ENCODE peak calls at places on chromosomes 4 and X, in seven cellular contexts. F, M, P, D, Y, L and G are unnamed samples.

GRCh38 chrX:8044861-8045434 is 117.7 kb upstream of the PNPLA4 start:
- DNase-seq in F (no peak), M (no peak), P (peak), D (no peak), Y (no peak), L (peak), G (no peak)

GRCh38 chr4:98027827-98028226 is 115.4 kb downstream of the STPG2 start:
- DNase-seq in F (no peak), M (no peak), P (peak), D (no peak), Y (no peak), L (peak), G (no peak)

GRCh38 chr4:81214518-81215218 is 354 bp downstream of the PRKG2 start:
- DNase-seq in F (no peak), M (peak), P (peak), D (no peak), Y (peak), L (peak), G (no peak)

GRCh38 chrX:119655125-119655524 is 37.8 kb downstream of the SEPTIN6 start:
- DNase-seq in F (peak), M (no peak), P (peak), D (no peak), Y (no peak), L (peak), G (peak)

GRCh38 chr4:156595041-156595440 is 376.6 kb downstream of the PDGFC start:
- DNase-seq in F (no peak), M (no peak), P (no peak), D (no peak), Y (no peak), L (no peak), G (no peak)

GRCh38 chr4:119113033-119113655 is 22.5 kb upstream of the MYOZ2 start:
- DNase-seq in F (no peak), M (no peak), P (peak), D (no peak), Y (no peak), L (peak), G (no peak)

GRCh38 chr4:98838528-98838927 is 90.4 kb downstream of the EIF4E start:
- DNase-seq in F (no peak), M (no peak), P (no peak), D (no peak), Y (no peak), L (no peak), G (no peak)

GRCh38 chr4:665381-665750 is 8.7 kb downstream of the ATP5ME start:
- DNase-seq in F (no peak), M (no peak), P (no peak), D (no peak), Y (peak), L (no peak), G (no peak)

GRCh38 chr4:152591876-152592275 is 56.0 kb upstream of the FBXW7 start:
- DNase-seq in F (no peak), M (no peak), P (no peak), D (no peak), Y (no peak), L (no peak), G (no peak)

GRCh38 chr4:58113083-58113482 is 1002.9 kb upstream of the IGFBP7 start:
- DNase-seq in F (no peak), M (no peak), P (no peak), D (no peak), Y (no peak), L (no peak), G (no peak)

GRCh38 chr4:44221407-44221806 is 227.2 kb downstream of the KCTD8 start:
- DNase-seq in F (no peak), M (no peak), P (no peak), D (no peak), Y (no peak), L (no peak), G (no peak)

GRCh38 chr4:169236901-169237626 is 33.7 kb downstream of the SH3RF1 start:
- DNase-seq in F (no peak), M (no peak), P (peak), D (no peak), Y (no peak), L (no peak), G (no peak)

GRCh38 chr4:100742045-100742444 is 224.2 kb upstream of the EMCN start:
- DNase-seq in F (peak), M (no peak), P (peak), D (no peak), Y (no peak), L (peak), G (no peak)
- TF ChIP-seq CTCF in F (peak), M (no peak), P (peak), D (no peak), Y (peak), L (peak), G (peak)

DNA sequence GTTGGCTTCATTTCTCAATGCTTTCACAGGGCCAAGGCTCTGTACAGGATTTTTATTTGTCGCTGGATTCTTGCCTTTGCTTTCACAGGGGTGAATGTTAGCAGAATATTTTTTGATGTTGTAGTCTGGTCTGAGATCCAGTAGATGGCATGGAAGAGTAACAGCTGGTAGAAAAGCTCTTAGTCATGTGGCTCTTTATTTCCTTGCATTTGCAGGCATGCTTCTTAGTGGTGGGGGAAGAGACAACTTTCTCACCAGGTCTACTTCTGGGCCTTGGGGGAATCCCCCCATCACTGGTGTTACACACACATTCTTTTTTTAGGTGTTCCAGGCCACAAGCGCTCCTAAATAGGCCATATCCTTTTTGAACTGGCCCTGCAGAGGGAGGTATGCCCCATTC is 58.2 kb upstream of the DKK2 start:
- DNase-seq in F (peak), M (no peak), P (peak), D (no peak), Y (no peak), L (peak), G (no peak)
- TF ChIP-seq CTCF in F (peak), M (no peak), P (peak), D (no peak), Y (no peak), L (peak), G (no peak)

GRCh38 chr4:141706445-141706844 is 70.1 kb downstream of the IL15 start:
- DNase-seq in F (no peak), M (no peak), P (no peak), D (no peak), Y (no peak), L (no peak), G (no peak)

GRCh38 chr4:141705048-141705746 is 68.8 kb downstream of the IL15 start:
- DNase-seq in F (peak), M (no peak), P (no peak), D (no peak), Y (no peak), L (no peak), G (no peak)

GRCh38 chr4:141705747-141706377 is 69.5 kb downstream of the IL15 start:
- DNase-seq in F (no peak), M (no peak), P (no peak), D (no peak), Y (no peak), L (no peak), G (no peak)

GRCh38 chr4:141703497-141703896 is 67.1 kb downstream of the IL15 start:
- DNase-seq in F (no peak), M (no peak), P (no peak), D (no peak), Y (no peak), L (no peak), G (no peak)

GRCh38 chr4:141702472-141703182 is 66.2 kb downstream of the IL15 start:
- DNase-seq in F (peak), M (peak), P (peak), D (no peak), Y (no peak), L (peak), G (peak)
- TF ChIP-seq CTCF in F (peak), M (no peak), P (no peak), D (no peak), Y (no peak), L (no peak), G (no peak)

GRCh38 chr4:183659029-183659870 is at the start of the genes RWDD4 and TRAPPC11:
- DNase-seq in F (peak), M (peak), P (peak), D (peak), Y (peak), L (peak), G (peak)
- TF ChIP-seq CTCF in F (no peak), M (no peak), P (peak), D (peak), Y (peak), L (no peak), G (peak)